ENCODE peak calls at places on chromosomes 12 and 14, in five cellular contexts. C is A549, J is kidney epithelial cell, S is glutamatergic neuron, H is AG09319. I is an unnamed sample.
A peak's percentile ranks its signal among the peaks of the same experiment; 100 is the strongest.

GRCh38 chr14:104865631-104866441 is 768 bp downstream of the CEP170B start:
- DNase-seq in C (peak; percentile 58), J (no peak), S (peak; percentile 70), H (peak; percentile 24), I (peak; percentile 30)

GRCh38 chr12:108798551-108799221 is 58.7 kb downstream of the SSH1 start:
- DNase-seq in C (no peak), J (no peak), S (no peak), H (no peak), I (no peak)

GRCh38 chr14:91956616-91957015 is 9.1 kb upstream of the FBLN5 start:
- DNase-seq in C (no peak), J (no peak), S (no peak), H (no peak), I (no peak)

GRCh38 chr12:71447691-71448660 is 8.4 kb downstream of the LGR5 start:
- DNase-seq in C (no peak), J (peak; percentile 19), S (no peak), H (no peak), I (no peak)

GRCh38 chr14:85252011-85252410 is 277.9 kb upstream of the FLRT2 start:
- DNase-seq in C (peak; percentile 17), J (no peak), S (no peak), H (no peak), I (no peak)

GRCh38 chr14:78455896-78456435 is 285.8 kb downstream of the NRXN3 start:
- DNase-seq in C (no peak), J (no peak), S (no peak), H (no peak), I (no peak)

GRCh38 chr14:91714805-91715204 is 17.1 kb downstream of the CATSPERB start:
- DNase-seq in C (no peak), J (no peak), S (no peak), H (no peak), I (no peak)

GRCh38 chr14:95069547-95069946 is 87.8 kb downstream of the DICER1 start:
- DNase-seq in C (no peak), J (no peak), S (no peak), H (no peak), I (no peak)

GRCh38 chr12:107822356-107822755 is 47.9 kb downstream of the ASCL4 start:
- DNase-seq in C (no peak), J (no peak), S (no peak), H (no peak), I (no peak)

GRCh38 chr14:42994001-42994736 is 1387.5 kb downstream of the LRFN5 start:
- DNase-seq in C (peak; percentile 49), J (peak; percentile 44), S (no peak), H (no peak), I (no peak)

GRCh38 chr12:67766370-67766769 is 117.8 kb downstream of the DYRK2 start:
- DNase-seq in C (peak; percentile 42), J (peak; percentile 52), S (no peak), H (no peak), I (no peak)

GRCh38 chr12:57993834-57994233 is 52.5 kb downstream of the ATP23 start:
- DNase-seq in C (no peak), J (no peak), S (no peak), H (no peak), I (no peak)

GRCh38 chr12:15701721-15702156 is 87.4 kb downstream of the EPS8 start:
- DNase-seq in C (peak; percentile 30), J (no peak), S (no peak), H (peak; percentile 35), I (no peak)

GRCh38 chr12:59115526-59115925 is 195.2 kb upstream of the LRIG3 start:
- DNase-seq in C (no peak), J (no peak), S (no peak), H (peak; percentile 56), I (no peak)

GRCh38 chr12:88218293-88218692 is 76.2 kb downstream of the TMTC3 start:
- DNase-seq in C (no peak), J (no peak), S (no peak), H (no peak), I (no peak)

GRCh38 chr12:121705514-121705913 is 7.0 kb upstream of the TMEM120B start:
- DNase-seq in C (no peak), J (no peak), S (no peak), H (no peak), I (no peak)

GRCh38 chr14:39145266-39145966 is 24.7 kb downstream of the TRAPPC6B start:
- DNase-seq in C (no peak), J (no peak), S (no peak), H (no peak), I (no peak)

GRCh38 chr12:104282109-104282508 is 21.4 kb upstream of the EID3 start:
- DNase-seq in C (no peak), J (no peak), S (no peak), H (peak; percentile 67), I (no peak)

GRCh38 chr12:88243886-88244491 is 101.9 kb downstream of the TMTC3 start:
- DNase-seq in C (no peak), J (no peak), S (no peak), H (no peak), I (no peak)

GRCh38 chr14:53055003-53055402 is 98.1 kb downstream of the DDHD1 start:
- DNase-seq in C (peak; percentile 55), J (no peak), S (no peak), H (peak; percentile 31), I (no peak)

GRCh38 chr14:52380294-52380693 is 66.2 kb downstream of the PTGER2 start:
- DNase-seq in C (peak; percentile 36), J (peak; percentile 81), S (no peak), H (no peak), I (no peak)

GRCh38 chr12:52992699-52993557 is 13.3 kb upstream of the EIF4B start:
- DNase-seq in C (peak; percentile 92), J (no peak), S (no peak), H (no peak), I (no peak)

GRCh38 chr14:87955501-87955900 is 37.5 kb downstream of the GALC start:
- DNase-seq in C (no peak), J (no peak), S (no peak), H (no peak), I (no peak)

GRCh38 chr12:107131832-107132616 is 38.7 kb upstream of the CRY1 start:
- DNase-seq in C (peak; percentile 72), J (peak; percentile 16), S (no peak), H (peak; percentile 30), I (peak; percentile 28)

GRCh38 chr12:122148657-122149056 is 25.4 kb downstream of the IL31 start:
- DNase-seq in C (no peak), J (no peak), S (no peak), H (peak; percentile 8), I (no peak)

GRCh38 chr14:97066068-97066899 is 269.1 kb downstream of the VRK1 start:
- DNase-seq in C (no peak), J (no peak), S (no peak), H (no peak), I (no peak)

GRCh38 chr12:79127268-79127895 is 262.8 kb downstream of the SYT1 start:
- DNase-seq in C (peak; percentile 50), J (peak; percentile 60), S (no peak), H (peak; percentile 15), I (no peak)

GRCh38 chr12:83265798-83266197 is 579.1 kb downstream of the TMTC2 start:
- DNase-seq in C (peak; percentile 2), J (no peak), S (no peak), H (no peak), I (no peak)

GRCh38 chr14:32203928-32204357 is 874 bp upstream of the RNU6-8 start:
- DNase-seq in C (peak; percentile 21), J (no peak), S (no peak), H (no peak), I (no peak)

GRCh38 chr12:78386871-78387270 is 477.7 kb upstream of the SYT1 start:
- DNase-seq in C (no peak), J (no peak), S (no peak), H (no peak), I (no peak)

GRCh38 chr12:2891240-2892053 is 756 bp downstream of the TULP3 start:
- DNase-seq in C (peak; percentile 64), J (no peak), S (peak; percentile 46), H (no peak), I (peak; percentile 60)

GRCh38 chr14:32509632-32510187 is 180.6 kb downstream of the AKAP6 start:
- DNase-seq in C (peak; percentile 88), J (peak; percentile 54), S (no peak), H (peak; percentile 80), I (no peak)

GRCh38 chr14:62629070-62629580 is 416.1 kb downstream of the KCNH5 start:
- DNase-seq in C (no peak), J (no peak), S (no peak), H (no peak), I (no peak)

GRCh38 chr12:1459339-1459738 is 135.0 kb downstream of the FBXL14 start:
- DNase-seq in C (no peak), J (no peak), S (no peak), H (no peak), I (no peak)

GRCh38 chr12:46304080-46304479 is 35.2 kb upstream of the SLC38A1 start:
- DNase-seq in C (no peak), J (no peak), S (no peak), H (no peak), I (no peak)
- TF ChIP-seq CTCF in C (no peak), J (no peak), S (no peak), H (peak; percentile 8), I (no peak)

GRCh38 chr12:125346361-125346760 is 281.1 kb downstream of the AACS start:
- DNase-seq in C (no peak), J (no peak), S (no peak), H (no peak), I (no peak)
- TF ChIP-seq CTCF in C (no peak), J (no peak), S (no peak), H (no peak), I (no peak)

DNA sequence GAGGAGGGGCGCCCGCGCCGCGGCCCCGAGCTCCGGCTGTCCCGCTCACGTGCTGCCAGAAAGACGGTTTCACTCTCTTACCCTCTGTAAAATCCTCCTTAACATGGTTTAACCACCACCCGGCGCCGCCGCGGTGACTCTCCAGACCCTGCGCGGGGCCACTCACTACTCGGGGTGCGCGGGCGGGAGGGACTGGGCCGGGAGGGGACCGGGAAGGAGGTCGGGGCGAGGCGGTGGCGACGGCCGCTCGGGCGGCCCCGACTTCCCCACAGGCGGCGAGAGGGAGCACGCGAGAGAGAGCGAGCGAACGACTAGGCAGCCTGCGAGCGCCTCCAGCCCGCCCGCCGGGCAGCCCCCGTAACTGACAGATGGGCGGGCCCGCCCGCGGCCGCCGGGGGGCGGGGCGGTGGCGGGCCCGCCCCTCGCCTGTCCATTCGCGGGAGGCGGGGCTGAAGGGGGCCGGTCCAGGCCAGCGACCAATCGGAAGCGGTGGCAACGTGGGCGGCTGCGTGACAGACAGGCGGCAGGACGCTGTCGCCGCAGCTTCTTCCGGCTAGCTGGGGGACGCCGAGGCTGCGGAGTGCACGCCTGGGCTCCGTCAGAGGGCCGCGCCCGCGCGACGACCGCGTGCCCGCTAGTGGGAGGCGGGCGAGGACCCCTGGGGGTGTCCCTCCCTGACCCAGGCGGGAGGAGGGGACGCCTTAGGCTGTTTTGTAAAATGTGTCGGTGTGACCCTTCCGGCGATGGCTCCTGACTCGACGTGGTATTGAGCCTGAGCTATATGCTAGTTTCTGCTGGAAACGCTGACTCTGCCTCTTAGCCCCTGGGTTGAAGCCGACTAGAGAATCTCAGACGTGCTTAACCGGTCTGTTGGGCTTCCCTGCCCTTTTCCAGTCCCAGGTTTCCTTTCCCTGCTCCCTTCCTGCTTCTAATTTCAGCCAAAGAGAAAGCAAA is at the start of gene EEA1:
- DNase-seq in C (peak; percentile 98), J (peak; percentile 77), S (peak; percentile 97), H (peak; percentile 92), I (peak; percentile 98)
- TF ChIP-seq CTCF in C (peak; percentile 25), J (no peak), S (no peak), H (peak; percentile 3), I (no peak)

GRCh38 chr12:47105914-47106674 is 26.3 kb upstream of the AMIGO2 start:
- DNase-seq in C (no peak), J (no peak), S (no peak), H (no peak), I (no peak)
- TF ChIP-seq CTCF in C (no peak), J (no peak), S (no peak), H (no peak), I (no peak)

GRCh38 chr14:26121181-26121580 is 476.7 kb downstream of the NOVA1 start:
- DNase-seq in C (no peak), J (no peak), S (no peak), H (no peak), I (no peak)
- TF ChIP-seq CTCF in C (no peak), J (no peak), S (no peak), H (no peak), I (no peak)